ENCODE peak calls at places on chromosomes 12 and 14, in seven cellular contexts. One of them, this sample, is unnamed.
A peak's percentile ranks its signal among the peaks of the same experiment; 100 is the strongest.

GRCh38 chr12:93136243-93137015 is 207.3 kb upstream of the EEA1 start:
- DNase-seq in right cardiac atrium: no peak
- DNase-seq in H1: no peak
- DNase-seq in hepatocyte: no peak
- DNase-seq in psoas muscle: no peak
- DNase-seq in heart right ventricle: no peak
- DNase-seq in effector memory CD4-positive, alpha-beta T cell: no peak
- DNase-seq in this sample: no peak

GRCh38 chr12:66107451-66107915 is 23.1 kb downstream of the LLPH start:
- DNase-seq in heart right ventricle: no peak
- DNase-seq in effector memory CD4-positive, alpha-beta T cell: peak; percentile 11
- DNase-seq in right cardiac atrium: peak; percentile 52
- DNase-seq in hepatocyte: peak; percentile 93
- DNase-seq in psoas muscle: peak; percentile 55
- DNase-seq in H1: peak; percentile 33
- DNase-seq in this sample: peak; percentile 22

GRCh38 chr14:70027785-70028428 is 148.7 kb downstream of the SMOC1 start:
- DNase-seq in heart right ventricle: peak; percentile 77
- DNase-seq in hepatocyte: peak; percentile 83
- DNase-seq in right cardiac atrium: peak; percentile 91
- DNase-seq in effector memory CD4-positive, alpha-beta T cell: peak; percentile 17
- DNase-seq in H1: peak; percentile 33
- DNase-seq in psoas muscle: peak; percentile 88
- DNase-seq in this sample: no peak

GRCh38 chr12:52327830-52328500 is 6.8 kb upstream of the KRT83 start:
- DNase-seq in psoas muscle: no peak
- DNase-seq in right cardiac atrium: no peak
- DNase-seq in heart right ventricle: no peak
- DNase-seq in hepatocyte: no peak
- DNase-seq in effector memory CD4-positive, alpha-beta T cell: no peak
- DNase-seq in H1: no peak
- DNase-seq in this sample: no peak

GRCh38 chr12:95605875-95606274 is 54.6 kb upstream of the USP44 start:
- DNase-seq in H1: no peak
- DNase-seq in right cardiac atrium: no peak
- DNase-seq in heart right ventricle: no peak
- DNase-seq in effector memory CD4-positive, alpha-beta T cell: no peak
- DNase-seq in psoas muscle: no peak
- DNase-seq in hepatocyte: no peak
- DNase-seq in this sample: no peak

GRCh38 chr14:32938719-32939253 is at the start of gene NPAS3:
- DNase-seq in heart right ventricle: peak; percentile 31
- DNase-seq in right cardiac atrium: peak; percentile 68
- DNase-seq in hepatocyte: peak; percentile 35
- DNase-seq in H1: no peak
- DNase-seq in psoas muscle: no peak
- DNase-seq in effector memory CD4-positive, alpha-beta T cell: no peak
- DNase-seq in this sample: no peak

GRCh38 chr14:32075636-32076277 is 1.3 kb upstream of the ARHGAP5 start:
- DNase-seq in H1: no peak
- DNase-seq in right cardiac atrium: no peak
- DNase-seq in hepatocyte: peak; percentile 73
- DNase-seq in effector memory CD4-positive, alpha-beta T cell: no peak
- DNase-seq in heart right ventricle: peak; percentile 52
- DNase-seq in psoas muscle: no peak
- DNase-seq in this sample: no peak

GRCh38 chr14:65478017-65478416 is 65.5 kb downstream of the FUT8 start:
- DNase-seq in psoas muscle: no peak
- DNase-seq in heart right ventricle: no peak
- DNase-seq in effector memory CD4-positive, alpha-beta T cell: no peak
- DNase-seq in hepatocyte: no peak
- DNase-seq in H1: no peak
- DNase-seq in right cardiac atrium: no peak
- DNase-seq in this sample: no peak

GRCh38 chr12:7787574-7788315 is 1.5 kb upstream of the NANOG start:
- DNase-seq in heart right ventricle: no peak
- DNase-seq in H1: peak; percentile 61
- DNase-seq in effector memory CD4-positive, alpha-beta T cell: no peak
- DNase-seq in psoas muscle: no peak
- DNase-seq in hepatocyte: no peak
- DNase-seq in right cardiac atrium: no peak
- DNase-seq in this sample: no peak

GRCh38 chr12:24919346-24920001 is 29.4 kb downstream of the BCAT1 start:
- DNase-seq in psoas muscle: no peak
- DNase-seq in right cardiac atrium: no peak
- DNase-seq in hepatocyte: no peak
- DNase-seq in H1: no peak
- DNase-seq in effector memory CD4-positive, alpha-beta T cell: no peak
- DNase-seq in heart right ventricle: no peak
- DNase-seq in this sample: no peak

GRCh38 chr12:118103601-118104382 is at the start of gene VSIG10:
- DNase-seq in psoas muscle: peak; percentile 84
- DNase-seq in hepatocyte: peak; percentile 84
- DNase-seq in H1: no peak
- DNase-seq in effector memory CD4-positive, alpha-beta T cell: no peak
- DNase-seq in right cardiac atrium: peak; percentile 88
- DNase-seq in heart right ventricle: peak; percentile 79
- DNase-seq in this sample: peak; percentile 52

GRCh38 chr12:96375173-96375572 is 25.1 kb downstream of the CDK17 start:
- DNase-seq in hepatocyte: no peak
- DNase-seq in H1: no peak
- DNase-seq in right cardiac atrium: no peak
- DNase-seq in psoas muscle: no peak
- DNase-seq in heart right ventricle: no peak
- DNase-seq in effector memory CD4-positive, alpha-beta T cell: no peak
- DNase-seq in this sample: no peak

GRCh38 chr12:124302807-124303578 is 8.1 kb downstream of the RFLNA start:
- DNase-seq in H1: no peak
- DNase-seq in hepatocyte: no peak
- DNase-seq in right cardiac atrium: no peak
- DNase-seq in heart right ventricle: no peak
- DNase-seq in psoas muscle: peak; percentile 39
- DNase-seq in effector memory CD4-positive, alpha-beta T cell: no peak
- DNase-seq in this sample: no peak

GRCh38 chr12:25994252-25994651 is 35.8 kb downstream of the RASSF8 start:
- DNase-seq in effector memory CD4-positive, alpha-beta T cell: no peak
- DNase-seq in right cardiac atrium: no peak
- DNase-seq in H1: no peak
- DNase-seq in hepatocyte: peak; percentile 15
- DNase-seq in psoas muscle: no peak
- DNase-seq in heart right ventricle: no peak
- DNase-seq in this sample: no peak

GRCh38 chr12:64610092-64610659 is at the start of gene RASSF3:
- DNase-seq in hepatocyte: peak; percentile 83
- DNase-seq in H1: no peak
- DNase-seq in right cardiac atrium: peak; percentile 89
- DNase-seq in psoas muscle: peak; percentile 84
- DNase-seq in heart right ventricle: peak; percentile 81
- DNase-seq in effector memory CD4-positive, alpha-beta T cell: peak; percentile 76
- DNase-seq in this sample: peak; percentile 77
- H3K4me3 ChIP-seq in hepatocyte: peak within 1 kb of the TSS; percentile 95
- H3K4me3 ChIP-seq in H1: peak within 1 kb of the TSS; percentile 69
- H3K4me3 ChIP-seq in right cardiac atrium: peak within 1 kb of the TSS; percentile 91
- H3K4me3 ChIP-seq in psoas muscle: peak within 1 kb of the TSS; percentile 93
- H3K4me3 ChIP-seq in heart right ventricle: peak within 1 kb of the TSS; percentile 96
- H3K4me3 ChIP-seq in effector memory CD4-positive, alpha-beta T cell: peak within 1 kb of the TSS; percentile 87
- H3K4me3 ChIP-seq in this sample: peak within 1 kb of the TSS; percentile 90

GRCh38 chr14:104744484-104744883 is 8.5 kb upstream of the SIVA1 start:
- DNase-seq in heart right ventricle: no peak
- DNase-seq in effector memory CD4-positive, alpha-beta T cell: no peak
- DNase-seq in psoas muscle: peak; percentile 15
- DNase-seq in H1: no peak
- DNase-seq in right cardiac atrium: peak; percentile 26
- DNase-seq in hepatocyte: no peak
- DNase-seq in this sample: no peak
- H3K4me3 ChIP-seq in heart right ventricle: no peak overlapping the region
- H3K4me3 ChIP-seq in effector memory CD4-positive, alpha-beta T cell: no peak overlapping the region
- H3K4me3 ChIP-seq in psoas muscle: no peak overlapping the region
- H3K4me3 ChIP-seq in H1: no peak overlapping the region
- H3K4me3 ChIP-seq in right cardiac atrium: no peak overlapping the region
- H3K4me3 ChIP-seq in hepatocyte: no peak overlapping the region
- H3K4me3 ChIP-seq in this sample: no peak overlapping the region

DNA sequence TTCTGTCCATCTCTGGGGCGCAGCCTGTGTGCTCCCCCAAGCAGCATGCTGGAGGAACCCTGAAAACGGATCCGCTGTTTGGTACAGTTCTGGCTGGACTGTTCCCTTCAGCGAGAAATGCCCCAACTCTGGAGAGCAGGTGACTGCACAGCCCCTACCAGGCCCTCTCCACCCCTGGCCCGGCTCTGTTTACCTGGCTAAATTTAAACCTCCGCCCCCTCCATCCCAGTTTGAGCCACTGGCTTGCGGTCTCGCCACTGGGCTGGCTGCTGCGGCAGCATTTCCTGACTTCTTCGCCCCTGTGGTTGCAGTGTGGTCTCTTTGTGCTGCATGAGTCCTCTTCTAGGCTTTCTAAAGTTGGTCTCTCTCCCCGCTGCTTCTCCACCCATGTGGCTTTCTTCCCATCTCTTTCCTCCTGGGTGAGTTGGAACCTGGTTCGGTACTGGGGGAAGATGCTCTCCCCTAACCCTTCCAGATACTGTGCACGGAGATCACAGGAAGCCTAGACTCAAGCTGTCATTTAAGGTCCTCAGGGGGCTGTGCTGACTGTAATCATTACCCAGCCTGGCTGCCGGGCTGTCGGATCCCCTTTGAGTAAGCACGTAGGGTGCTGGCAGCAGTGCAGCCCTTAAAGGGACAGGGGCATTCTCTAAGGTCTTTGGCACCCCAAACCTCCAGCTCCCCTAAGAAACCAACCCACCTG is 60.6 kb downstream of the FBXL14 start:
- DNase-seq in H1: no peak
- DNase-seq in heart right ventricle: no peak
- DNase-seq in effector memory CD4-positive, alpha-beta T cell: peak; percentile 11
- DNase-seq in psoas muscle: no peak
- DNase-seq in hepatocyte: no peak
- DNase-seq in right cardiac atrium: no peak
- DNase-seq in this sample: peak; percentile 30
- H3K4me3 ChIP-seq in H1: no peak overlapping the region
- H3K4me3 ChIP-seq in heart right ventricle: no peak overlapping the region
- H3K4me3 ChIP-seq in effector memory CD4-positive, alpha-beta T cell: peak overlapping the region; percentile 24
- H3K4me3 ChIP-seq in psoas muscle: no peak overlapping the region
- H3K4me3 ChIP-seq in hepatocyte: no peak overlapping the region
- H3K4me3 ChIP-seq in right cardiac atrium: peak overlapping the region; percentile 3
- H3K4me3 ChIP-seq in this sample: peak overlapping the region; percentile 53

DNA sequence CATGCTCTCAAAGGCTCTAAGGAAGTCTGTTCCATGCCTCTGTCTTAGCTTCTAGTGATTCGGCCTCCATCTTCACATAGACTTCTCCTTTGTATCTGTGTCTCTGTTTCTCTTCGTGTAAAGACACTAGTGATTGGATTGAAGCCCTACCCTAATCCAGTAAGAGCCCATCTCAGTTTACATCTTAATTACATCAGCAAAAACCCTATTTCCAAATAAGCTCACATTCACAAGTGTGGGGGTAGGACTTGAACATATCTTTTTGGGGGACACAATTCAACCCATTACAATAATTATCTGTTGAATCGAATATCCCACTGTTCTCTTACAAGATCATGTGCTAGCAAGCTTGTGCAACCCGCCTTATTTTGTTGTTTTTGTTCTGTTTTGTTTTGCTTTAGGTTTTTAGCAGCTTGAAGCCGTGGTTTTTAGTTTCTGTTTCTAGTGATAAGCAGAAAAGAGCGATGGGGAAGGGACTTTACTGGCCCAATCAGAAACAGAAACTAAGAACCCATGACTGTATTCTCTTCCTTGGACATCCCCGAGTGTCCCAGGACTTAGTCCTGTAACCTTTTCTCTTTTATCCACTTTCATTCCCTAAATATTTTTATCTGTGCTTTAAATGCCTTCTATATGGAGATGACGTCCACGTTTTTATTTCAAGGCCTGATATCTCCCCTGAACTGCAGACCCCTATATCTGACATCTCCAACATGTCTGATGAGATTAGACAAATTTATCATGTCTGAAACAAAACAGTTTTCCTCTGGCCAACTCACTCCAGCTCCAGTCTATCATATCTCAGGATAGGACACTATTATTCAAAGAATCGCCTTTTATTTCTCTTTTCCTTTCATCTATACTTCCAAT is 353.0 kb downstream of the CCDC91 start:
- DNase-seq in hepatocyte: no peak
- DNase-seq in H1: no peak
- DNase-seq in heart right ventricle: no peak
- DNase-seq in right cardiac atrium: no peak
- DNase-seq in psoas muscle: no peak
- DNase-seq in effector memory CD4-positive, alpha-beta T cell: no peak
- DNase-seq in this sample: no peak
- H3K4me3 ChIP-seq in hepatocyte: no peak overlapping the region
- H3K4me3 ChIP-seq in H1: no peak overlapping the region
- H3K4me3 ChIP-seq in heart right ventricle: no peak overlapping the region
- H3K4me3 ChIP-seq in right cardiac atrium: peak overlapping the region; percentile 3
- H3K4me3 ChIP-seq in psoas muscle: no peak overlapping the region
- H3K4me3 ChIP-seq in effector memory CD4-positive, alpha-beta T cell: no peak overlapping the region
- H3K4me3 ChIP-seq in this sample: peak overlapping the region; percentile 6

GRCh38 chr14:23286020-23286903 is at the start of gene HOMEZ:
- DNase-seq in heart right ventricle: peak; percentile 99
- DNase-seq in hepatocyte: peak; percentile 98
- DNase-seq in effector memory CD4-positive, alpha-beta T cell: peak; percentile 95
- DNase-seq in psoas muscle: peak; percentile 100
- DNase-seq in H1: peak; percentile 89
- DNase-seq in right cardiac atrium: peak; percentile 100
- DNase-seq in this sample: peak; percentile 94
- H3K4me3 ChIP-seq in heart right ventricle: peak within 1 kb of the TSS; percentile 94
- H3K4me3 ChIP-seq in hepatocyte: peak within 1 kb of the TSS; percentile 69
- H3K4me3 ChIP-seq in effector memory CD4-positive, alpha-beta T cell: peak within 1 kb of the TSS; percentile 81
- H3K4me3 ChIP-seq in psoas muscle: peak within 1 kb of the TSS; percentile 94
- H3K4me3 ChIP-seq in H1: peak within 1 kb of the TSS; percentile 69
- H3K4me3 ChIP-seq in right cardiac atrium: peak within 1 kb of the TSS; percentile 81
- H3K4me3 ChIP-seq in this sample: peak within 1 kb of the TSS; percentile 82

This sample was measured in CD8-positive, alpha-beta memory T cell.